ENCODE peak calls at places on chromosome 7, in four cellular contexts. U, X, L and M are unnamed samples.

GRCh38 chr7:21469894-21470293 is 42.0 kb downstream of the SP4 start:
- DNase-seq in U (no peak), X (no peak), L (no peak), M (no peak)

GRCh38 chr7:139768249-139768824 is 9.5 kb downstream of the HIPK2 start:
- DNase-seq in U (no peak), X (no peak), L (no peak), M (no peak)

GRCh38 chr7:22255834-22256233 is 101.1 kb downstream of the RAPGEF5 start:
- DNase-seq in U (no peak), X (no peak), L (no peak), M (no peak)

GRCh38 chr7:11638026-11638774 is 193.8 kb downstream of the THSD7A start:
- DNase-seq in U (no peak), X (no peak), L (no peak), M (no peak)

GRCh38 chr7:158957921-158958471 is 101.6 kb downstream of the DYNC2I1 start:
- DNase-seq in U (no peak), X (no peak), L (peak), M (no peak)

GRCh38 chr7:34130558-34131285 is 225.4 kb downstream of the BMPER start:
- DNase-seq in U (no peak), X (no peak), L (no peak), M (no peak)

GRCh38 chr7:133139350-133139749 is 57.5 kb upstream of the CHCHD3 start:
- DNase-seq in U (no peak), X (peak), L (peak), M (no peak)

GRCh38 chr7:24972166-24972477 is 7.9 kb downstream of the OSBPL3 start:
- DNase-seq in U (no peak), X (no peak), L (no peak), M (no peak)

GRCh38 chr7:74625446-74625845 is 32.1 kb upstream of the GTF2I start:
- DNase-seq in U (no peak), X (peak), L (no peak), M (no peak)

GRCh38 chr7:117825132-117825531 is 48.1 kb downstream of the CTTNBP2 start:
- DNase-seq in U (no peak), X (no peak), L (no peak), M (no peak)

GRCh38 chr7:92025260-92025659 is 84.6 kb downstream of the AKAP9 start:
- DNase-seq in U (no peak), X (no peak), L (no peak), M (no peak)

GRCh38 chr7:26440253-26440992 is 148.8 kb downstream of the SNX10 start:
- DNase-seq in U (no peak), X (no peak), L (no peak), M (no peak)
- TF ChIP-seq EP300 in U (no peak), X (no peak), L (no peak), M (no peak)

GRCh38 chr7:149023662-149024061 is 4.6 kb downstream of the PDIA4 start:
- DNase-seq in U (no peak), X (no peak), L (no peak), M (no peak)

GRCh38 chr7:149027560-149028345 is 552 bp downstream of the PDIA4 start:
- DNase-seq in U (no peak), X (no peak), L (no peak), M (no peak)

GRCh38 chr7:149027055-149027454 is 1.2 kb downstream of the PDIA4 start:
- DNase-seq in U (no peak), X (no peak), L (no peak), M (no peak)

GRCh38 chr7:149031353-149031910 is 3.1 kb upstream of the PDIA4 start:
- DNase-seq in U (no peak), X (no peak), L (no peak), M (no peak)

GRCh38 chr7:149028346-149029109 is at the start of gene PDIA4:
- DNase-seq in U (peak), X (peak), L (peak), M (peak)
- TF ChIP-seq BHLHE40 in U (peak), X (peak), L (peak), M (peak)

GRCh38 chr7:151099486-151100211 is 13.4 kb downstream of the AGAP3 start:
- DNase-seq in U (no peak), X (no peak), L (peak), M (no peak)
- TF ChIP-seq EP300 in U (no peak), X (no peak), L (no peak), M (no peak)

GRCh38 chr7:326845-327304 is 36.9 kb downstream of the FOXL3 start:
- DNase-seq in U (no peak), X (peak), L (no peak), M (no peak)
- TF ChIP-seq BHLHE40 in U (no peak), X (no peak), L (no peak), M (no peak)